ENCODE peak calls at places on chromosome 16, in six cellular contexts. N is left cardiac atrium; X is CD4-positive, alpha-beta T cell; C is ELF-1; G is activated CD4-positive, alpha-beta T cell treated with anti-CD3 and anti-CD28 coated beads, Interleukin-2, amount 50 U/mL, for 1 hour; O is CD8-positive, alpha-beta memory T cell. Y is an unnamed sample.

GRCh38 chr16:56493131-56493530 is 26.7 kb downstream of the BBS2 start:
- DNase-seq in N (no peak), X (no peak), C (no peak), G (no peak), O (no peak), Y (no peak)

GRCh38 chr16:73066321-73066926 is 18.5 kb upstream of the ZFHX3 start:
- DNase-seq in N (no peak), X (no peak), C (no peak), G (no peak), O (no peak), Y (no peak)

GRCh38 chr16:20614201-20615141 is 38.3 kb upstream of the ACSM2B start:
- DNase-seq in N (no peak), X (no peak), C (no peak), G (no peak), O (no peak), Y (no peak)

GRCh38 chr16:47833771-47834170 is 322.0 kb downstream of the ABCC12 start:
- DNase-seq in N (no peak), X (no peak), C (no peak), G (no peak), O (no peak), Y (no peak)

GRCh38 chr16:86631441-86631840 is 53.1 kb downstream of the FOXL1 start:
- DNase-seq in N (no peak), X (no peak), C (no peak), G (no peak), O (no peak), Y (no peak)

GRCh38 chr16:53232826-53233529 is 178.2 kb downstream of the CHD9 start:
- DNase-seq in N (no peak), X (no peak), C (no peak), G (no peak), O (no peak), Y (no peak)

GRCh38 chr16:87431926-87432325 is 39.8 kb downstream of the MAP1LC3B start:
- DNase-seq in N (no peak), X (no peak), C (no peak), G (no peak), O (no peak), Y (no peak)

GRCh38 chr16:57480127-57480753 is 6.1 kb downstream of the DOK4 start:
- DNase-seq in N (peak), X (no peak), C (peak), G (no peak), O (no peak), Y (peak)

GRCh38 chr16:20799599-20799998 is 6.7 kb downstream of the ERI2 start:
- DNase-seq in N (no peak), X (no peak), C (no peak), G (no peak), O (no peak), Y (no peak)

GRCh38 chr16:5668553-5668952 is 571.0 kb upstream of the EEF2KMT start:
- DNase-seq in N (no peak), X (no peak), C (peak), G (no peak), O (no peak), Y (no peak)

GRCh38 chr16:59039066-59039465 is 304.9 kb upstream of the GOT2 start:
- DNase-seq in N (no peak), X (no peak), C (no peak), G (no peak), O (no peak), Y (no peak)

GRCh38 chr16:24013733-24014645 is 178.2 kb downstream of the PRKCB start:
- DNase-seq in N (peak), X (peak), C (no peak), G (peak), O (peak), Y (no peak)

GRCh38 chr16:85753559-85753958 is 2.7 kb upstream of the C16orf74 start:
- DNase-seq in N (no peak), X (no peak), C (no peak), G (no peak), O (no peak), Y (no peak)

GRCh38 chr16:23079683-23080221 is 69.5 kb downstream of the USP31 start:
- DNase-seq in N (no peak), X (no peak), C (no peak), G (no peak), O (no peak), Y (peak)

GRCh38 chr16:83653785-83654184 is 154.0 kb upstream of the HSBP1 start:
- DNase-seq in N (no peak), X (no peak), C (no peak), G (no peak), O (no peak), Y (no peak)

GRCh38 chr16:57648125-57648524 is 19.7 kb downstream of the ADGRG1 start:
- DNase-seq in N (no peak), X (no peak), C (no peak), G (no peak), O (no peak), Y (no peak)

GRCh38 chr16:54780266-54780665 is 150.4 kb upstream of the IRX5 start:
- DNase-seq in N (no peak), X (no peak), C (no peak), G (no peak), O (no peak), Y (no peak)

GRCh38 chr16:16127469-16128116 is 95.7 kb downstream of the ABCC6 start:
- DNase-seq in N (peak), X (peak), C (peak), G (peak), O (peak), Y (peak)

GRCh38 chr16:70594569-70594968 is 51.8 kb upstream of the IL34 start:
- DNase-seq in N (peak), X (no peak), C (no peak), G (no peak), O (no peak), Y (peak)